ENCODE peak calls at places on chromosome 7, in six cellular contexts. L is K562, F is GM12878, X is transverse colon, C is sigmoid colon, U is upper lobe of left lung. Z is an unnamed sample.
A peak's percentile ranks its signal among the peaks of the same experiment; 100 is the strongest.

GRCh38 chr7:121259826-121260225 is 69.0 kb upstream of the WNT16 start:
- DNase-seq in L (no peak), F (no peak), X (no peak), C (no peak), U (no peak), Z (no peak)

GRCh38 chr7:15557686-15558085 is 4.1 kb downstream of the AGMO start:
- DNase-seq in L (no peak), F (no peak), X (no peak), C (no peak), U (no peak), Z (no peak)

GRCh38 chr7:131637846-131638245 is 81.4 kb upstream of the PODXL start:
- DNase-seq in L (no peak), F (no peak), X (no peak), C (no peak), U (no peak), Z (no peak)

GRCh38 chr7:16616122-16616521 is 29.4 kb downstream of the ANKMY2 start:
- DNase-seq in L (no peak), F (no peak), X (no peak), C (no peak), U (no peak), Z (no peak)

GRCh38 chr7:134778941-134779740 is at the start of gene CALD1:
- DNase-seq in L (no peak), F (no peak), X (peak; percentile 67), C (peak; percentile 96), U (peak; percentile 41), Z (peak; percentile 57)

GRCh38 chr7:20350518-20350951 is 19.8 kb downstream of the ITGB8 start:
- DNase-seq in L (no peak), F (no peak), X (peak; percentile 29), C (peak; percentile 70), U (no peak), Z (no peak)

GRCh38 chr7:143347950-143348349 is 14.6 kb downstream of the FAM131B start:
- DNase-seq in L (no peak), F (no peak), X (no peak), C (no peak), U (no peak), Z (no peak)

GRCh38 chr7:93284908-93285307 is 52.7 kb downstream of the VPS50 start:
- DNase-seq in L (no peak), F (no peak), X (no peak), C (no peak), U (no peak), Z (no peak)

GRCh38 chr7:29565982-29566746 is 2.5 kb downstream of the PRR15 start:
- DNase-seq in L (no peak), F (no peak), X (peak; percentile 42), C (no peak), U (no peak), Z (no peak)

GRCh38 chr7:26853788-26854393 is 10.5 kb downstream of the SKAP2 start:
- DNase-seq in L (no peak), F (no peak), X (no peak), C (no peak), U (no peak), Z (no peak)

GRCh38 chr7:19619122-19619521 is 89.7 kb downstream of the POLR1F start:
- DNase-seq in L (no peak), F (no peak), X (no peak), C (no peak), U (no peak), Z (no peak)

GRCh38 chr7:12623885-12624498 is 53.5 kb downstream of the SCIN start:
- DNase-seq in L (peak; percentile 28), F (no peak), X (no peak), C (no peak), U (no peak), Z (no peak)

GRCh38 chr7:71077743-71078476 is 54.0 kb upstream of the GALNT17 start:
- DNase-seq in L (no peak), F (no peak), X (no peak), C (no peak), U (no peak), Z (no peak)

DNA sequence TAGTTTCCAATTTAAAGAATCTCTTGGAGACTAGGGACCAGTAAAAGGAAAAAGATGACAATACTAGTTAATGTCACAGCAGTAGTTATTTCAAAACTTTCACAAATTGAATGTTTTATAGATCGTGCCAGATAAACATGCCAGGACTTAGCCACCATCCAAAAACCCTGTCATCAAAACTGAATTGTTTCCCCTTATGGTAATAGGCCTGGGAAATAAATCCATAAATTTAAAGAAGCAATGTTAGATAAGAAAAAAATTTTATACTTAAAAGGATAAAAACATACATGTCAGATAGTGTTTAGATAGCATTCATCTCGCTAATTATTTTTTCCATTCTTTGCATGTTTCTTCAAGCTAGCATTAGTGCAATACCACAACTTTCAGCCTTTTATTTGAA is 71.2 kb downstream of the SUGCT start:
- DNase-seq in L (no peak), F (no peak), X (no peak), C (no peak), U (no peak), Z (no peak)
- TF ChIP-seq EP300 in L (no peak), F (no peak), X (no peak), C (no peak), U (no peak), Z (no peak)

GRCh38 chr7:150402671-150403321 is 23.7 kb downstream of the ZNF775 start:
- DNase-seq in L (no peak), F (no peak), X (peak; percentile 70), C (peak; percentile 42), U (no peak), Z (peak; percentile 66)
- TF ChIP-seq POLR2AphosphoS5 in L (no peak), F (no peak), X (no peak), C (no peak), U (no peak), Z (no peak)

GRCh38 chr7:32941996-32942782 is 15.1 kb upstream of the FKBP9 start:
- DNase-seq in L (peak; percentile 81), F (no peak), X (peak; percentile 69), C (peak; percentile 84), U (peak; percentile 74), Z (peak; percentile 49)

GRCh38 chr7:32941181-32941995 is 15.9 kb upstream of the FKBP9 start:
- DNase-seq in L (no peak), F (no peak), X (no peak), C (no peak), U (no peak), Z (no peak)

GRCh38 chr7:32936686-32937085 is 20.6 kb upstream of the FKBP9 start:
- DNase-seq in L (no peak), F (no peak), X (no peak), C (no peak), U (no peak), Z (no peak)

GRCh38 chr7:32935558-32935957 is 21.7 kb upstream of the FKBP9 start:
- DNase-seq in L (no peak), F (no peak), X (no peak), C (no peak), U (no peak), Z (no peak)

DNA sequence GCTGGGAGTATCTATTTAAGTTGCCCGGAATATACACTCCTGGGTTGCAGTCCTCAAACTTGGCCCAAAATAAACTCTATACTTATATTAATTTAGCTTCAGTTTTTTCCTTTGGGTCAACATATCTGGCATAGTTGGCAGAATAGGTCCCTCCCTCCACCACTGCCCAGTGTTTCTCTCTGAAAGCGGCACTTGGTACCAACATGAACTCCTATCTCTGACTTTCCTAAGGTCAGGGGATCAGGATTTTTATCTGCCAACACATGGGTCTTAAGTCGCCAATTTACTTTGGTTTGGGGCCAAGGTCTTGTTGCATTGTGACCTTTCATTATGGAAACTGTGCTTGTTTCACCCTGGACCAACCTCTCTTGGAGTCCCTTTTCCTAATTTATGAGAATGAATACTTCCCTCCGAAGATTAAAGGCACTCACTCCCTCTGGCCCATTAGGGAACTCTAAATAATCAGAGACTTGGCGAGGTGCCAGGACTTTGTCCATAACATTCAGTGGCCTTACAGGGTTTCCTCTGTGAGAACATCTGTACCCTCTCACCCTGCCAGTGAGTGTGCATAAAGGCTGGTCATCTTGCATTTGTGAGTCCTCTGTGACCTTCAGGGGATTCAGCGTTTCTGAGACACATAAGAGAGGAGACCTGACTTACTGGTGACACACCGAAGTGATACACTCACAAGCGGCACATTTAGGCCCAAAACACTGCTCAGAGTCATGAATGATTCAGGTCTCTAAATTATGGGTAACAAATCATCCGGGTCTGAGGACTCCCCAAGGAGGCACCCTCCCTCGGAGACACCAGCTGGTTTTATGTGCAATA is 19.7 kb upstream of the FKBP9 start:
- DNase-seq in L (peak; percentile 29), F (no peak), X (peak; percentile 16), C (peak; percentile 73), U (no peak), Z (peak; percentile 58)
- TF ChIP-seq EP300 in L (no peak), F (no peak), X (no peak), C (no peak), U (no peak), Z (no peak)

DNA sequence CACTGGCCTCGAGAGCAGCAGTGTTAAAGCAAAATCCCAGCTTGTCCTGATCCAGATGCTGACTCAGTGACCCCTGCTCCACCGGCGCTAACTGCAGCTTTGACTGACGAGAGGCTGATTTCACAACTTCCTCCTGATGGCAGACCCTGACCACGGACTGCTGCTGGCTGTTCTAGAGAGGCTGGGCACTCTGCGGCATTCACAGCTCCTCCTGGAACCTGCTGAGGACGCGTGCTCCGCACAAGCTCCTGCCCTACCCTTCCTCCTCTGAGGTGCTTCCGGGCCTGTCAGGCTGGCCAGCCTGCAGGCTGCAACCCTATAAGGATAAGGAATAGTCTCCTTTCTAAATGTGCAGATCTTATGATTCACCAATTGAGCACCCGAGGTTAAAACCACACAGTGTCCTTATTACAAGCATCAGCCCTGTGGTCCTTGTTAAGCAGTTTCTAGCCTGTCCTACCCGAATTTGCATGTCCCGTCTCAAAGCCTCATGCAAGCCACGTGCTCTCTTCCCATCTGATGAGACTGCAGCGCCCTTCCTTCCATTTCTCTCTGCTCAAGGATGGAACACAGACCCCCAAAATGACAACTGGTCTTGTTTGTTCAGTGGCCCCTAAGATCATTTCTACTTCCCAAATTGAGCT is 35.5 kb upstream of the NCAPG2 start:
- DNase-seq in L (peak; percentile 48), F (no peak), X (peak; percentile 17), C (peak; percentile 78), U (peak; percentile 76), Z (peak; percentile 27)
- TF ChIP-seq POLR2AphosphoS5 in L (no peak), F (no peak), X (no peak), C (peak; percentile 47), U (peak; percentile 70), Z (peak; percentile 16)

GRCh38 chr7:674454-675410 is 51.8 kb upstream of the DNAAF5 start:
- DNase-seq in L (no peak), F (no peak), X (peak; percentile 26), C (peak; percentile 93), U (no peak), Z (no peak)
- TF ChIP-seq EP300 in L (no peak), F (no peak), X (peak; percentile 62), C (no peak), U (no peak), Z (no peak)

GRCh38 chr7:7732566-7733290 is 14.3 kb upstream of the RPA3 start:
- DNase-seq in L (no peak), F (no peak), X (no peak), C (no peak), U (no peak), Z (no peak)
- TF ChIP-seq POLR2AphosphoS5 in L (no peak), F (no peak), X (no peak), C (peak; percentile 11), U (no peak), Z (no peak)